ENCODE peak calls at places on chromosomes 2 and 18, in nine cellular contexts. Z is iris pigment epithelial cell; F is stimulated activated CD4-positive, alpha-beta T cell treated with anti-CD3 and anti-CD28 coated beads, Interleukin-1b, Interleukin-23, amount 100 ng/mL, for 24 hours; R is NCI-H1436; X is stimulated activated CD8-positive, alpha-beta memory T cell treated with anti-CD3 and anti-CD28 coated beads, Interleukin-15, amount 100 ng/mL, for 48 hours; V is heart right ventricle; T is right cardiac atrium; M is GM03348; J is endothelial cell. G is an unnamed sample.

GRCh38 chr2:75513616-75514170 is 47.0 kb downstream of the EVA1A start:
- DNase-seq in Z (no peak), F (no peak), R (no peak), X (no peak), V (no peak), T (no peak), M (peak; percentile 33), J (no peak), G (no peak)

GRCh38 chr2:168673265-168674222 is 128.9 kb upstream of the NOSTRIN start:
- DNase-seq in Z (no peak), F (no peak), R (no peak), X (no peak), V (no peak), T (no peak), M (no peak), J (no peak), G (no peak)

GRCh38 chr2:149375801-149376349 is 45.5 kb downstream of the LYPD6 start:
- DNase-seq in Z (peak; percentile 39), F (no peak), R (no peak), X (no peak), V (no peak), T (no peak), M (peak; percentile 5), J (no peak), G (peak; percentile 33)

GRCh38 chr2:20580690-20581437 is 70.0 kb downstream of the HS1BP3 start:
- DNase-seq in Z (no peak), F (no peak), R (no peak), X (no peak), V (peak; percentile 5), T (no peak), M (no peak), J (no peak), G (no peak)

GRCh38 chr2:207950063-207950760 is 75.1 kb downstream of the PLEKHM3 start:
- DNase-seq in Z (peak; percentile 22), F (no peak), R (no peak), X (no peak), V (no peak), T (no peak), M (no peak), J (no peak), G (no peak)

GRCh38 chr2:99662761-99663341 is 173.0 kb upstream of the REV1 start:
- DNase-seq in Z (peak; percentile 65), F (no peak), R (no peak), X (no peak), V (no peak), T (no peak), M (peak; percentile 86), J (no peak), G (peak; percentile 76)

GRCh38 chr2:221343524-221343923 is 228.6 kb downstream of the EPHA4 start:
- DNase-seq in Z (no peak), F (no peak), R (no peak), X (no peak), V (no peak), T (no peak), M (no peak), J (no peak), G (no peak)

GRCh38 chr2:18495058-18495457 is 65.4 kb downstream of the RDH14 start:
- DNase-seq in Z (no peak), F (no peak), R (no peak), X (no peak), V (no peak), T (no peak), M (no peak), J (no peak), G (no peak)

GRCh38 chr18:58397385-58398132 is 231.3 kb downstream of the ALPK2 start:
- DNase-seq in Z (no peak), F (no peak), R (no peak), X (no peak), V (no peak), T (no peak), M (no peak), J (no peak), G (no peak)

GRCh38 chr2:33291278-33292013 is 185.0 kb upstream of the RASGRP3 start:
- DNase-seq in Z (peak; percentile 81), F (no peak), R (no peak), X (no peak), V (no peak), T (no peak), M (peak; percentile 62), J (no peak), G (peak; percentile 65)

GRCh38 chr2:11656671-11657101 is 13.3 kb downstream of the NTSR2 start:
- DNase-seq in Z (no peak), F (no peak), R (no peak), X (no peak), V (no peak), T (peak; percentile 64), M (no peak), J (no peak), G (no peak)

GRCh38 chr2:160015746-160016145 is 46.7 kb downstream of the PLA2R1 start:
- DNase-seq in Z (peak; percentile 24), F (no peak), R (no peak), X (no peak), V (no peak), T (no peak), M (no peak), J (no peak), G (no peak)